ENCODE peak calls at places on chromosomes 6 and 20, in eight cellular contexts. A is AG09309; N is NCI-H2107; H is stimulated activated CD8-positive, alpha-beta memory T cell treated with anti-CD3 and anti-CD28 coated beads, Interleukin-2, amount 100 ng/mL, for 1 hour; M is activated CD4-positive, alpha-beta T cell treated with anti-CD3 and anti-CD28 coated beads, Interleukin-2, amount 10 ng/mL, durations not matched to agents 7 days and 5 days; B is effector CD4-positive, alpha-beta T cell; K is kidney tubule cell; S is GM23248. Z is an unnamed sample.
A peak's percentile ranks its signal among the peaks of the same experiment; 100 is the strongest.

GRCh38 chr6:28311139-28311823 is 24.7 kb downstream of the ZSCAN31 start:
- DNase-seq in K (no peak), H (no peak), M (no peak), S (no peak), A (no peak), B (no peak), N (no peak), Z (no peak)

GRCh38 chr6:107458687-107459282 is 579 bp downstream of the PDSS2 start:
- DNase-seq in S (peak; percentile 58), B (no peak), A (no peak), K (peak; percentile 54), M (no peak), N (peak; percentile 4), H (no peak), Z (peak; percentile 46)

GRCh38 chr6:36627801-36628246 is 33.7 kb downstream of the SRSF3 start:
- DNase-seq in H (no peak), A (peak; percentile 29), M (no peak), S (peak; percentile 51), N (no peak), K (peak; percentile 88), B (no peak), Z (no peak)

GRCh38 chr6:39681566-39682250 is 43.5 kb downstream of the KIF6 start:
- DNase-seq in B (no peak), A (no peak), N (no peak), K (peak; percentile 3), S (peak; percentile 56), M (no peak), H (no peak), Z (no peak)

GRCh38 chr6:21496749-21497148 is 96.8 kb upstream of the SOX4 start:
- DNase-seq in K (no peak), H (no peak), A (peak; percentile 10), B (no peak), N (no peak), S (no peak), M (no peak), Z (no peak)

GRCh38 chr6:42727084-42727601 is 4.7 kb upstream of the PRPH2 start:
- DNase-seq in K (no peak), M (no peak), N (no peak), B (no peak), A (no peak), S (peak; percentile 76), H (no peak), Z (no peak)

GRCh38 chr20:40887100-40887499 is 141.5 kb upstream of the TOP1 start:
- DNase-seq in K (no peak), B (no peak), M (no peak), S (no peak), H (no peak), N (no peak), A (no peak), Z (no peak)

GRCh38 chr6:44869321-44869897 is 458.7 kb upstream of the RUNX2 start:
- DNase-seq in H (no peak), K (peak; percentile 57), M (no peak), B (no peak), N (no peak), S (no peak), A (no peak), Z (no peak)

GRCh38 chr20:19993937-19994667 is 23.1 kb upstream of the NAA20 start:
- DNase-seq in K (peak; percentile 91), B (no peak), H (no peak), S (peak; percentile 63), M (no peak), A (no peak), N (no peak), Z (no peak)

GRCh38 chr20:25675161-25675560 is 21.5 kb downstream of the ZNF337 start:
- DNase-seq in A (no peak), B (no peak), S (no peak), H (no peak), M (no peak), N (no peak), K (no peak), Z (no peak)

GRCh38 chr6:110328231-110328630 is 29.9 kb downstream of the METTL24 start:
- DNase-seq in M (no peak), K (no peak), N (no peak), H (no peak), B (no peak), A (peak; percentile 43), S (peak; percentile 57), Z (no peak)

GRCh38 chr6:89375902-89376301 is 23.4 kb upstream of the UBE2J1 start:
- DNase-seq in A (no peak), M (no peak), N (no peak), S (no peak), H (no peak), B (no peak), K (no peak), Z (no peak)

GRCh38 chr6:22471746-22472145 is 97.6 kb upstream of the HDGFL1 start:
- DNase-seq in N (no peak), K (no peak), S (no peak), H (no peak), A (no peak), M (no peak), B (no peak), Z (no peak)

GRCh38 chr20:25353754-25354705 is 36.6 kb downstream of the ABHD12 start:
- DNase-seq in M (no peak), A (no peak), H (no peak), B (no peak), S (no peak), N (no peak), K (no peak), Z (no peak)

GRCh38 chr6:34447915-34448314 is 18.0 kb upstream of the PACSIN1 start:
- DNase-seq in A (no peak), S (no peak), H (no peak), K (peak; percentile 32), N (no peak), B (no peak), M (no peak), Z (no peak)

GRCh38 chr6:92715991-92716390 is 703.4 kb downstream of the EPHA7 start:
- DNase-seq in H (no peak), K (no peak), A (no peak), M (no peak), S (no peak), N (no peak), B (no peak), Z (no peak)

GRCh38 chr20:56689318-56689717 is 60.2 kb downstream of the TFAP2C start:
- DNase-seq in H (no peak), N (no peak), K (peak; percentile 42), S (peak; percentile 93), B (no peak), M (no peak), A (peak; percentile 61), Z (no peak)

GRCh38 chr6:1607557-1608221 is 2.0 kb upstream of the FOXC1 start:
- DNase-seq in B (no peak), K (peak; percentile 54), A (no peak), H (no peak), N (no peak), S (peak; percentile 31), M (no peak), Z (no peak)

GRCh38 chr6:106119526-106119925 is 33.4 kb downstream of the PRDM1 start:
- DNase-seq in M (no peak), N (no peak), A (no peak), H (no peak), B (no peak), K (peak; percentile 78), S (no peak), Z (no peak)

GRCh38 chr20:24756292-24757025 is 192.6 kb upstream of the CST7 start:
- DNase-seq in S (no peak), A (no peak), B (no peak), M (no peak), N (no peak), K (no peak), H (no peak), Z (no peak)

GRCh38 chr6:26187981-26188635 is 100.9 kb downstream of the HFE start:
- DNase-seq in M (peak; percentile 79), K (peak; percentile 45), N (no peak), S (peak; percentile 78), A (no peak), B (no peak), H (no peak), Z (peak; percentile 84)

GRCh38 chr6:167764215-167764614 is 62.5 kb upstream of the AFDN start:
- DNase-seq in M (no peak), K (no peak), N (no peak), H (no peak), S (no peak), B (no peak), A (no peak), Z (no peak)

GRCh38 chr6:40066372-40066771 is 132.1 kb upstream of the MOCS1 start:
- DNase-seq in A (no peak), M (no peak), B (no peak), K (no peak), S (no peak), N (no peak), H (no peak), Z (no peak)

GRCh38 chr20:63639093-63639860 is 12.4 kb upstream of the GMEB2 start:
- DNase-seq in A (no peak), B (peak; percentile 71), M (peak; percentile 89), N (no peak), H (peak; percentile 51), S (no peak), K (no peak), Z (peak; percentile 87)

GRCh38 chr6:42292002-42292735 is 74.5 kb upstream of the MRPS10 start:
- DNase-seq in A (no peak), N (no peak), H (no peak), K (peak; percentile 90), M (no peak), B (no peak), S (peak; percentile 89), Z (peak; percentile 29)

GRCh38 chr6:118603372-118603771 is 48.0 kb downstream of the CEP85L start:
- DNase-seq in K (no peak), S (no peak), A (no peak), H (no peak), B (no peak), M (no peak), N (no peak), Z (no peak)

GRCh38 chr6:33433001-33433559 is 13.2 kb downstream of the SYNGAP1 start:
- DNase-seq in N (no peak), A (no peak), H (no peak), M (no peak), B (no peak), S (no peak), K (peak; percentile 15), Z (no peak)

GRCh38 chr6:106572436-106572835 is 56.9 kb downstream of the RTN4IP1 start:
- DNase-seq in S (no peak), K (no peak), B (no peak), A (no peak), H (no peak), N (no peak), M (no peak), Z (no peak)

GRCh38 chr20:25040438-25040831 is 17.5 kb downstream of the ACSS1 start:
- DNase-seq in N (no peak), A (no peak), M (no peak), K (peak; percentile 51), S (peak; percentile 76), B (no peak), H (no peak), Z (no peak)

GRCh38 chr20:53149184-53149651 is 177.1 kb downstream of the TSHZ2 start:
- DNase-seq in K (peak; percentile 31), H (no peak), B (no peak), M (no peak), N (peak; percentile 15), S (no peak), A (no peak), Z (no peak)

GRCh38 chr20:1415667-1416468 is 23.0 kb upstream of the FKBP1A start:
- DNase-seq in A (no peak), B (no peak), S (peak; percentile 99), N (no peak), H (no peak), K (peak; percentile 100), M (no peak), Z (no peak)

GRCh38 chr20:4545526-4545925 is 176.2 kb upstream of the PRND start:
- DNase-seq in N (no peak), B (no peak), S (no peak), A (peak; percentile 68), M (no peak), K (no peak), H (no peak), Z (no peak)

GRCh38 chr20:36353740-36354139 is 47.6 kb downstream of the DLGAP4 start:
- DNase-seq in N (no peak), S (no peak), B (no peak), M (no peak), K (no peak), H (no peak), A (no peak), Z (no peak)

GRCh38 chr6:7904654-7905319 is 5.8 kb downstream of the TXNDC5 start:
- DNase-seq in A (no peak), H (no peak), S (no peak), M (no peak), N (no peak), K (no peak), B (no peak), Z (no peak)